ENCODE peak calls at places on chromosome 17, in four cellular contexts. E is H1, R is HepG2, N is GM12891. A is an unnamed sample.

GRCh38 chr17:45246861-45247428 is 14.9 kb downstream of the SPATA32 start:
- DNase-seq in E (no peak), R (no peak), N (peak; percentile 73), A (no peak)

GRCh38 chr17:2101448-2102257 is 46.8 kb downstream of the HIC1 start:
- DNase-seq in E (no peak), R (no peak), N (no peak), A (no peak)

GRCh38 chr17:78912082-78912481 is 9.1 kb upstream of the CEP295NL start:
- DNase-seq in E (no peak), R (no peak), N (no peak), A (no peak)

GRCh38 chr17:77037943-77038342 is 102.8 kb upstream of the SEC14L1 start:
- DNase-seq in E (no peak), R (no peak), N (no peak), A (no peak)

GRCh38 chr17:36877001-36877400 is 60.3 kb upstream of the LHX1 start:
- DNase-seq in E (no peak), R (no peak), N (no peak), A (no peak)

GRCh38 chr17:1997587-1998425 is 27.3 kb downstream of the RTN4RL1 start:
- DNase-seq in E (no peak), R (peak; percentile 77), N (no peak), A (no peak)

GRCh38 chr17:1878419-1879121 is 48.8 kb downstream of the RPA1 start:
- DNase-seq in E (no peak), R (no peak), N (no peak), A (no peak)

GRCh38 chr17:44987194-44987882 is 19.2 kb upstream of the C1QL1 start:
- DNase-seq in E (no peak), R (no peak), N (no peak), A (no peak)

GRCh38 chr17:14205992-14206461 is 30.6 kb downstream of the CDRT15 start:
- DNase-seq in E (no peak), R (no peak), N (no peak), A (no peak)

GRCh38 chr17:72634621-72635020 is 457.9 kb downstream of the SLC39A11 start:
- DNase-seq in E (no peak), R (no peak), N (no peak), A (no peak)

GRCh38 chr17:28760987-28761562 is 17.3 kb downstream of the TRAF4 start:
- DNase-seq in E (no peak), R (no peak), N (no peak), A (no peak)

GRCh38 chr17:77210331-77210730 is 69.6 kb downstream of the SEC14L1 start:
- DNase-seq in E (no peak), R (no peak), N (no peak), A (no peak)

GRCh38 chr17:43839670-43840101 is 6.7 kb upstream of the MPP3 start:
- DNase-seq in E (no peak), R (peak; percentile 48), N (no peak), A (no peak)

GRCh38 chr17:6701719-6702118 is 11.4 kb downstream of the SLC13A5 start:
- DNase-seq in E (peak; percentile 21), R (peak; percentile 61), N (peak; percentile 74), A (peak; percentile 50)

GRCh38 chr17:6070895-6071511 is 824 bp downstream of the WSCD1 start:
- DNase-seq in E (no peak), R (no peak), N (no peak), A (no peak)

GRCh38 chr17:36542755-36543154 is 2.0 kb upstream of the GGNBP2 start:
- DNase-seq in E (no peak), R (no peak), N (no peak), A (no peak)

GRCh38 chr17:4501295-4501949 is 2.7 kb downstream of the SPNS2 start:
- DNase-seq in E (no peak), R (no peak), N (no peak), A (no peak)

GRCh38 chr17:77670125-77670524 is 288.4 kb upstream of the TNRC6C start:
- DNase-seq in E (no peak), R (no peak), N (no peak), A (no peak)

GRCh38 chr17:68131456-68131855 is 95.9 kb downstream of the KPNA2 start:
- DNase-seq in E (no peak), R (no peak), N (no peak), A (no peak)

GRCh38 chr17:80195671-80196529 is 24.2 kb downstream of the SGSH start:
- DNase-seq in E (no peak), R (peak; percentile 48), N (peak; percentile 62), A (peak; percentile 54)

GRCh38 chr17:64984776-64985521 is 65.7 kb upstream of the LRRC37A3 start:
- DNase-seq in E (no peak), R (peak; percentile 58), N (no peak), A (no peak)

GRCh38 chr17:882827-883585 is 96.6 kb downstream of the NXN start:
- DNase-seq in E (no peak), R (peak; percentile 83), N (no peak), A (no peak)

GRCh38 chr17:7523033-7523432 is 25.8 kb upstream of the TNFSF12 start:
- DNase-seq in E (peak; percentile 79), R (peak; percentile 43), N (no peak), A (no peak)

GRCh38 chr17:57819273-57819672 is 30.6 kb downstream of the MRPS23 start:
- DNase-seq in E (no peak), R (no peak), N (no peak), A (no peak)

DNA sequence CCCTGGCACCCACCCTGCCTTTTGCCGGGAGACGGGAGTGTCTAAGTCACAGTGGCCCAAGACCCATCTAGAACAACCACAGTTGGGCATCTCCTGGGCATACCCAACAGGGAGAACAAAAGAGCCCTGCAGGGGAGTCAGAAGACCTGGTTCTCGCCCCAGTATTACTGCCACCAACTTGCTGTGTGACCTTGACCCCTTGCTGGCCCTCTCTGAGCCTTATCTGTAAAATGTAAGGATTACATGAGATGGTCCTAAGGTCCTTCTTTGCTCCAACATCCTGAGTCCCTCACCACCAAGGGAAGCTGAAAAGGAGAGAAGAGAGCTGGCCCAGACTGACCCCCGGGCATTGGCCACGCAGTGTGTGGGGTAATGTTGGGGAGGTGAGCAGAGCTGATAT is 119.0 kb downstream of the CCT6B start:
- DNase-seq in E (no peak), R (no peak), N (no peak), A (no peak)
- TF ChIP-seq TAF1 in E (no peak), R (no peak), N (no peak), A (no peak)

DNA sequence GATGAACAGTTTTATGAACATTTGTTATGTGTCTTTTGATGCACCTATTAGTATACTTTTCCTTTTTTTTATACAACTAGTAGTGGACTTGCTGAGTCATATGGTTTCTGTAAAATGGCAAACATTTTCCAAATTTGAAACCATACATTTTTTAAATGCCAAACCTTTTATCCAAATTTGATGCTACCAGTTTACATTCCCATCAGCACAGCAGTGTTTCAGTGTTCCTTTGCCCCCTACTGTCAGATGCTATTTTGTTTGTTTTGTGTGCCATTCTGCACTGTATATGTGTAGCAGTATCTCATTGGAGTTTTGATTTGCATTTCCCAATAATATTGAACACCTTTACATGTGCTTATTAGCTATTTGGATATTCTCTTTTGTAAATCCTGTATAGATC is 219.4 kb downstream of the TANC2 start:
- DNase-seq in E (no peak), R (no peak), N (no peak), A (no peak)
- TF ChIP-seq POLR2A in E (no peak), R (no peak), N (no peak), A (no peak)

GRCh38 chr17:19933221-19933620 is 44.4 kb downstream of the AKAP10 start:
- DNase-seq in E (no peak), R (no peak), N (no peak), A (no peak)
- TF ChIP-seq TAF1 in E (no peak), R (no peak), N (no peak), A (no peak)

GRCh38 chr17:27571563-27572129 is 59.3 kb upstream of the LGALS9 start:
- DNase-seq in E (no peak), R (no peak), N (no peak), A (no peak)

GRCh38 chr17:27573971-27574525 is 56.9 kb upstream of the LGALS9 start:
- DNase-seq in E (no peak), R (no peak), N (no peak), A (no peak)

GRCh38 chr17:27572665-27573064 is 58.3 kb upstream of the LGALS9 start:
- DNase-seq in E (no peak), R (no peak), N (no peak), A (no peak)

GRCh38 chr17:27575100-27575911 is 55.7 kb upstream of the LGALS9 start:
- DNase-seq in E (no peak), R (no peak), N (no peak), A (no peak)

DNA sequence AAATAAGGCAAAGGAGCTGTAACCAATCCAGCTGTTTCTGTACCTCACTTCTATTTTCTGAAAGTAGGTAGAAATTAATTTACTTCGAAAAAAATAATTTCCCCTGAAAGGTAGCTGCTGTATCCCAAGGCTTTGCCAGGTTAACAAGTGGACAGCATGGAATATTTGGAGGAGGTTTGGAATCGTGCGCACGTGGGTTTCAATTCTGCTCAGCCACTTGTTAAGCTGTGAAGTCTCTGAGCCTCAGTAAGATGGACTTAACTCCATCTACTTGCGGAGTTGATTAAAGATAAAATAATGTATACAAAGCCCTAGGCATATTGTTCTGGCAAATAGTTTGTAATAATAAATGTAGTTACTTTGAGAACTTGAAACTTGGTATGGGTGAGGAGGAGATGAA is 57.4 kb upstream of the LGALS9 start:
- DNase-seq in E (no peak), R (no peak), N (no peak), A (no peak)
- TF ChIP-seq POLR2A in E (no peak), R (no peak), N (no peak), A (no peak)

DNA sequence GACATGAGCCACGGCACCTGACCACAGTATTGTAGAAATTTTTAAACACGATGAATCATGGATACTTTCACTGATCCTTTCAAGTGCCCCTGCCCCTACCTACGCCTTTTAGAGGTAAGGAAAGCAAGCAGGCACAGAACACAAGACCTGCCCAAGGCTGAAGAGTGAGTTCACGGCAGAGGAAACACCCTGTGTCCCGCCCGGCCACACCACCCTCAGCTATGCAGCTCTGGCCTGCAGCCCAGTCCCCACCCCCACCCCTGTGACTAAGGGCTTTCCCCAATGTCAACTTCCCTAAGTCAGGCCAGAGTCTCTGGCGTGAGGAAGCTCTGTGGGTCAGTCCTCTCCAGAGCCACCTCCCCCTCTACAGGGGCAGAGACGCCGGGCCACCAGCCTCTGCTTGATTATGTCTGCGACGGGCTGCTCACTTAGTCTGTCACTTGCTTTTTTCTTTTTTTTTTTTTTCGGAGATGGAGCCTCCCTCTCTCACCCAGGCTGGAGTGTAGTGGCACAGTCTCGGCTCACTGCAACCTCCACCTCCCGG is 8.4 kb downstream of the SLC16A5 start:
- DNase-seq in E (no peak), R (peak; percentile 91), N (no peak), A (no peak)
- TF ChIP-seq TAF1 in E (no peak), R (no peak), N (no peak), A (no peak)

GRCh38 chr17:81513669-81514484 is 1.3 kb upstream of the ACTG1 start:
- DNase-seq in E (no peak), R (peak; percentile 72), N (no peak), A (no peak)

GRCh38 chr17:81512560-81512983 is at the start of gene ACTG1:
- DNase-seq in E (no peak), R (peak; percentile 86), N (no peak), A (peak; percentile 84)

GRCh38 chr17:81511800-81512559 is 619 bp downstream of the ACTG1 start:
- DNase-seq in E (no peak), R (no peak), N (no peak), A (no peak)

GRCh38 chr17:81514485-81514734 is 1.8 kb upstream of the ACTG1 start:
- DNase-seq in E (no peak), R (no peak), N (no peak), A (no peak)

GRCh38 chr17:81512984-81513668 is 527 bp upstream of the ACTG1 start:
- DNase-seq in E (no peak), R (peak; percentile 80), N (no peak), A (no peak)
- TF ChIP-seq POLR2A in E (peak; percentile 1), R (no peak), N (peak; percentile 68), A (peak; percentile 75)

A was measured in GM12892.